ENCODE peak calls at places on chromosomes 12 and 14, in six cellular contexts. One of them, this sample, is unnamed.

GRCh38 chr12:88035907-88036289 is 6.7 kb upstream of the C12orf50 start:
- DNase-seq in heart right ventricle: no peak
- DNase-seq in ovary: no peak
- DNase-seq in OCI-LY7: no peak
- DNase-seq in HCT116: no peak
- DNase-seq in transverse colon: peak
- DNase-seq in this sample: peak

GRCh38 chr12:66189476-66189823 is 436 bp downstream of the IRAK3 start:
- DNase-seq in heart right ventricle: no peak
- DNase-seq in ovary: no peak
- DNase-seq in OCI-LY7: no peak
- DNase-seq in HCT116: no peak
- DNase-seq in transverse colon: no peak
- DNase-seq in this sample: no peak

GRCh38 chr12:123900898-123901376 is 71.7 kb downstream of the CCDC92 start:
- DNase-seq in heart right ventricle: no peak
- DNase-seq in ovary: no peak
- DNase-seq in OCI-LY7: no peak
- DNase-seq in HCT116: no peak
- DNase-seq in transverse colon: no peak
- DNase-seq in this sample: no peak

GRCh38 chr14:104676694-104677505 is 12.5 kb upstream of the INF2 start:
- DNase-seq in heart right ventricle: no peak
- DNase-seq in ovary: peak
- DNase-seq in OCI-LY7: no peak
- DNase-seq in HCT116: no peak
- DNase-seq in transverse colon: peak
- DNase-seq in this sample: peak

GRCh38 chr12:96112733-96113132 is 77.3 kb upstream of the LTA4H start:
- DNase-seq in heart right ventricle: no peak
- DNase-seq in ovary: no peak
- DNase-seq in OCI-LY7: no peak
- DNase-seq in HCT116: no peak
- DNase-seq in transverse colon: no peak
- DNase-seq in this sample: no peak

GRCh38 chr14:21106191-21106505 is 5.3 kb downstream of the TMEM253 start:
- DNase-seq in heart right ventricle: no peak
- DNase-seq in ovary: no peak
- DNase-seq in OCI-LY7: no peak
- DNase-seq in HCT116: no peak
- DNase-seq in transverse colon: no peak
- DNase-seq in this sample: no peak

GRCh38 chr14:71803539-71804260 is 128.5 kb upstream of the RGS6 start:
- DNase-seq in heart right ventricle: no peak
- DNase-seq in ovary: no peak
- DNase-seq in OCI-LY7: peak
- DNase-seq in HCT116: peak
- DNase-seq in transverse colon: no peak
- DNase-seq in this sample: no peak

GRCh38 chr14:75469164-75469563 is 41.3 kb downstream of the JDP2 start:
- DNase-seq in heart right ventricle: no peak
- DNase-seq in ovary: no peak
- DNase-seq in OCI-LY7: no peak
- DNase-seq in HCT116: no peak
- DNase-seq in transverse colon: no peak
- DNase-seq in this sample: no peak

GRCh38 chr12:6254491-6254890 is 54.3 kb downstream of the CD9 start:
- DNase-seq in heart right ventricle: no peak
- DNase-seq in ovary: no peak
- DNase-seq in OCI-LY7: no peak
- DNase-seq in HCT116: no peak
- DNase-seq in transverse colon: no peak
- DNase-seq in this sample: no peak

GRCh38 chr12:85951823-85952222 is 77.7 kb downstream of the NTS start:
- DNase-seq in heart right ventricle: no peak
- DNase-seq in ovary: no peak
- DNase-seq in OCI-LY7: no peak
- DNase-seq in HCT116: peak
- DNase-seq in transverse colon: no peak
- DNase-seq in this sample: peak

GRCh38 chr12:8941691-8942478 is 7.6 kb downstream of the M6PR start:
- DNase-seq in heart right ventricle: no peak
- DNase-seq in ovary: no peak
- DNase-seq in OCI-LY7: no peak
- DNase-seq in HCT116: no peak
- DNase-seq in transverse colon: no peak
- DNase-seq in this sample: no peak

GRCh38 chr12:122888232-122888752 is 7.6 kb downstream of the VPS37B start:
- DNase-seq in heart right ventricle: no peak
- DNase-seq in ovary: no peak
- DNase-seq in OCI-LY7: peak
- DNase-seq in HCT116: peak
- DNase-seq in transverse colon: peak
- DNase-seq in this sample: peak

GRCh38 chr12:122887817-122888212 is 8.1 kb downstream of the VPS37B start:
- DNase-seq in heart right ventricle: no peak
- DNase-seq in ovary: no peak
- DNase-seq in OCI-LY7: no peak
- DNase-seq in HCT116: no peak
- DNase-seq in transverse colon: no peak
- DNase-seq in this sample: no peak

GRCh38 chr12:122884860-122885259 is 11.1 kb downstream of the VPS37B start:
- DNase-seq in heart right ventricle: no peak
- DNase-seq in ovary: no peak
- DNase-seq in OCI-LY7: no peak
- DNase-seq in HCT116: no peak
- DNase-seq in transverse colon: no peak
- DNase-seq in this sample: no peak

GRCh38 chr12:122886161-122886560 is 9.8 kb downstream of the VPS37B start:
- DNase-seq in heart right ventricle: no peak
- DNase-seq in ovary: no peak
- DNase-seq in OCI-LY7: no peak
- DNase-seq in HCT116: no peak
- DNase-seq in transverse colon: no peak
- DNase-seq in this sample: no peak

DNA sequence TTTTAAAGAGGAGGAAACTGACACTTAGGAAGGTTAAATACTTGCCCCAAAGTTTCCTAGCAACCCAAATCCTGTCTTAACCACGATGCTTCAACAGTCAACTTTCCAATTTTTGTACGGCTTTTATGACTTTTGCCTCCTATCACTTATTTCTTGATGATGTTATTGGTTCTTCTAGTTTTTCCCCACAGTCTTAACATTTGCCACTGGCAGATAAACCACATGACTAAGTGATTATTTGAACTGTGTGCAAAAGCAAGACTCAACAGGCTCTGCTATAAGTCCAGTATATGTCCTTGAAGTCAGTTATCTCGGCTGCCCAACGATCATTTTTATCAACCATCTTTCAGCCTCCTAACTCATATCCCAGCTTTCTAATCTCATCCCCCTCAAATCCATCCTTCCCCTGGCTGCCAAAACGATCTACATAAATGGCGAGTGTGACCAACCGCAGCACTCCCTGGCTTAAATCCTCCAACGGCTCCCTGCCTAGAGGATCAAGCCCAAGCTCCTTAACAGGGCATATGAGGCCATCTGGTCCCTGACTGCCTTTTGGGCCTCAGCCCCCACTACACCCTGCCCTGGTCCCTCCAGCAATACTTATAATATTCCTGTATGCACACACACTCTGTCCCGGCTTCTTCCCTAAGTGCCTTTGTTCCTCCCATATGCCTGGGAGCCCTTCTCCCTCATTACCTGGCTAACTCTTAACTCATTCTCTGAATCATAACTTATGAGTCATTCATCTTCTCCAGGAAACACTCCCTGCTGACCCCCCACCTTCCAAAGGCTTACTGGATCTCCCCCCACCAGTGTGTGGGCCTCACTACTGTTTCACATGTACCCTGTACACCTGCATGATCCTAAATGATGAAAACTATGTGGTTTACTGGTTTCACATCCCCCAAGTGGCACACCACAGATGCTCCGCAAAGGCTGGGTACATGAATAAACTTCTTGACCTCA is 8.8 kb downstream of the VPS37B start:
- DNase-seq in heart right ventricle: no peak
- DNase-seq in ovary: no peak
- DNase-seq in OCI-LY7: peak
- DNase-seq in HCT116: peak
- DNase-seq in transverse colon: peak
- DNase-seq in this sample: peak
- H3K4me3 ChIP-seq in heart right ventricle: no peak
- H3K4me3 ChIP-seq in ovary: no peak
- H3K4me3 ChIP-seq in OCI-LY7: peak
- H3K4me3 ChIP-seq in HCT116: peak
- H3K4me3 ChIP-seq in transverse colon: no peak
- H3K4me3 ChIP-seq in this sample: no peak

GRCh38 chr12:59695379-59695778 is 99.5 kb downstream of the SLC16A7 start:
- DNase-seq in heart right ventricle: no peak
- DNase-seq in ovary: no peak
- DNase-seq in OCI-LY7: no peak
- DNase-seq in HCT116: no peak
- DNase-seq in transverse colon: no peak
- DNase-seq in this sample: no peak
- TF ChIP-seq CTCF in heart right ventricle: no peak
- TF ChIP-seq CTCF in ovary: no peak
- TF ChIP-seq CTCF in OCI-LY7: no peak
- TF ChIP-seq CTCF in HCT116: no peak
- TF ChIP-seq CTCF in transverse colon: no peak
- TF ChIP-seq CTCF in this sample: no peak

DNA sequence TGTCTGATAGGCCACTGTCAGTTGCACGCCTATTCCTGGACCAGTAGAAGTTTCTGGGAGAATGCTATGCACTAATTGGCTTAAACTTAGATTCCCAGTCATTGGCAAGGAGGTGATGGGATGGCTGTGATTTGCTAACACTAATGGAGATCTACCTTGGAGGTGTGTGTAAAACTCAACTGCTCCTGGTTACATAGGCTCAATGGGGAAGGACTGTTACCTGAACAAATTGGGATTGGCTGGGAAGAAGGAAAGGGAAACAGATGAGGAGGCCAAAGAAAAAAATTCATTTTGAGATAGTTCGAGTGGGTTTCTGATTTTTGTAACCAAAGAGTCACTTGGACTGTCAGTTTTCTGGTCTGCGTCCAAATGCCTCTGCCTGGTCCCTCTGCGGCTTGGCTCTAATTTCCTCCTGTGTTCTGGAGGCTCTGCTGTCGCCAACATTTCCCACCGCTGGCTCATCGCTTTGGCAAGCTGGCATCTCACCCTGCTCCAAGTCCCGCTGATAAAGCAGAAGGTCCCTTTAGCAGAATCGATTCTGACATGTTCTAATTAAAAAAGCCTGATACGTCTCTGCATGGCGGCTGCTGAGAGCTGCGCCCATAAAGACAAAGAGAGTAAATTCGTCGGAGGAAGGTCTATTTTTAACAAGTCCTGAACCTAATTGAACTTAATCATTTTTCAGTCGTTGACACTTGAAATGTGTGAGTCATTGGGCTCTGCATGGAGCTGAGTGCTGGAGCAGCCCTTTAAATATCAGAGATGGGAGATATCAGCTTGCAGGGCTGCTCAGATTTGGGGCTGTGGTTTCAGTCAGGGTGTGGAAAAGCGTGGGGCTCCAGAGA is 2.0 kb upstream of the CCDC63 start:
- DNase-seq in heart right ventricle: peak
- DNase-seq in ovary: no peak
- DNase-seq in OCI-LY7: no peak
- DNase-seq in HCT116: no peak
- DNase-seq in transverse colon: no peak
- DNase-seq in this sample: no peak
- H3K4me3 ChIP-seq in heart right ventricle: no peak
- H3K4me3 ChIP-seq in ovary: no peak
- H3K4me3 ChIP-seq in OCI-LY7: no peak
- H3K4me3 ChIP-seq in HCT116: no peak
- H3K4me3 ChIP-seq in transverse colon: no peak
- H3K4me3 ChIP-seq in this sample: no peak

GRCh38 chr12:61993734-61994345 is 266.4 kb upstream of the USP15 start:
- DNase-seq in heart right ventricle: no peak
- DNase-seq in ovary: no peak
- DNase-seq in OCI-LY7: peak
- DNase-seq in HCT116: peak
- DNase-seq in transverse colon: no peak
- DNase-seq in this sample: peak
- TF ChIP-seq CTCF in heart right ventricle: peak
- TF ChIP-seq CTCF in ovary: no peak
- TF ChIP-seq CTCF in OCI-LY7: peak
- TF ChIP-seq CTCF in HCT116: peak
- TF ChIP-seq CTCF in transverse colon: peak
- TF ChIP-seq CTCF in this sample: peak

GRCh38 chr12:93804392-93805179 is 127.4 kb downstream of the CRADD start:
- DNase-seq in heart right ventricle: no peak
- DNase-seq in ovary: no peak
- DNase-seq in OCI-LY7: no peak
- DNase-seq in HCT116: no peak
- DNase-seq in transverse colon: no peak
- DNase-seq in this sample: no peak
- H3K4me3 ChIP-seq in heart right ventricle: no peak
- H3K4me3 ChIP-seq in ovary: no peak
- H3K4me3 ChIP-seq in OCI-LY7: no peak
- H3K4me3 ChIP-seq in HCT116: no peak
- H3K4me3 ChIP-seq in transverse colon: no peak
- H3K4me3 ChIP-seq in this sample: no peak

GRCh38 chr12:1573960-1574862 is 20.2 kb downstream of the FBXL14 start:
- DNase-seq in heart right ventricle: no peak
- DNase-seq in ovary: no peak
- DNase-seq in OCI-LY7: no peak
- DNase-seq in HCT116: no peak
- DNase-seq in transverse colon: no peak
- DNase-seq in this sample: no peak

GRCh38 chr12:1575799-1576401 is 18.5 kb downstream of the FBXL14 start:
- DNase-seq in heart right ventricle: no peak
- DNase-seq in ovary: no peak
- DNase-seq in OCI-LY7: no peak
- DNase-seq in HCT116: no peak
- DNase-seq in transverse colon: no peak
- DNase-seq in this sample: no peak

GRCh38 chr12:1575287-1575798 is 19.0 kb downstream of the FBXL14 start:
- DNase-seq in heart right ventricle: no peak
- DNase-seq in ovary: peak
- DNase-seq in OCI-LY7: no peak
- DNase-seq in HCT116: no peak
- DNase-seq in transverse colon: no peak
- DNase-seq in this sample: no peak

GRCh38 chr12:1574863-1575254 is 19.5 kb downstream of the FBXL14 start:
- DNase-seq in heart right ventricle: no peak
- DNase-seq in ovary: no peak
- DNase-seq in OCI-LY7: no peak
- DNase-seq in HCT116: no peak
- DNase-seq in transverse colon: no peak
- DNase-seq in this sample: no peak

DNA sequence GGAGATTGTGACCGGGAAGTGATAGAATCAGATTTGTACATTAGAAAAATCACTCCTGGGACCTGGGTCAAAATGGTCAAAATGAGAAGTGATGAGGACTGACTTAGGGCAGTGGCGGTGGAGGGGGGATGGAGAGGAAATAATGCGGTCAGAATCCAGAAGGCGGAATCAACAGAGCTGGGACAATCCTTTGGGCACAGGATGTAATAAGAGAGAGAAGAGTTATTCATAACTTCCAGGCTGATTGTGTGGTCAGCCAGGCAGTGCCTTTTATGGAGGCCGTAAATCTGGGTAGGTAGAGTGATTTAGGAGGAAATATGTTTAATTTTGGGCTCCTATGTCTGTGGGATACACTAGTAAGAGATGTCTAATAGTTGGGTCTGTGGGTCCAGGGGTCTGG is 21.6 kb downstream of the FBXL14 start:
- DNase-seq in heart right ventricle: no peak
- DNase-seq in ovary: no peak
- DNase-seq in OCI-LY7: no peak
- DNase-seq in HCT116: no peak
- DNase-seq in transverse colon: no peak
- DNase-seq in this sample: no peak
- TF ChIP-seq CTCF in heart right ventricle: no peak
- TF ChIP-seq CTCF in ovary: no peak
- TF ChIP-seq CTCF in OCI-LY7: no peak
- TF ChIP-seq CTCF in HCT116: no peak
- TF ChIP-seq CTCF in transverse colon: no peak
- TF ChIP-seq CTCF in this sample: no peak